ENCODE peak calls at places on chromosomes 13 and 19, in ten cellular contexts. U is AG08396; K is stimulated activated CD8-positive, alpha-beta memory T cell treated with anti-CD3 and anti-CD28 coated beads, Interleukin-4, amount 100 ng/mL, for 48 hours; W is substantia nigra; S is stimulated activated CD4-positive, alpha-beta T cell treated with anti-CD3 and anti-CD28 coated beads, Interleukin-4, amount 100 ng/mL, for 1 hour; E is fibroblast of pulmonary artery; L is HEK293T; T is mesothelial cell of epicardium; O is lung microvascular endothelial cell; F is foreskin fibroblast. I is an unnamed sample.

GRCh38 chr13:72151241-72151640 is 284.2 kb upstream of the DACH1 start:
- DNase-seq in U (no peak), K (no peak), W (no peak), S (no peak), E (peak), L (no peak), T (no peak), O (no peak), F (peak), I (no peak)

GRCh38 chr13:80036845-80037504 is 304.0 kb downstream of the SPRY2 start:
- DNase-seq in U (no peak), K (no peak), W (no peak), S (no peak), E (no peak), L (no peak), T (no peak), O (no peak), F (no peak), I (no peak)

GRCh38 chr13:48235100-48235813 is 2.3 kb downstream of the ITM2B start:
- DNase-seq in U (no peak), K (no peak), W (peak), S (no peak), E (peak), L (peak), T (no peak), O (peak), F (peak), I (peak)

GRCh38 chr13:99894835-99895427 is 76.6 kb downstream of the ZIC5 start:
- DNase-seq in U (no peak), K (no peak), W (no peak), S (no peak), E (peak), L (no peak), T (no peak), O (peak), F (peak), I (peak)

GRCh38 chr19:38122402-38123093 is 101.5 kb downstream of the DPF1 start:
- DNase-seq in U (no peak), K (no peak), W (no peak), S (no peak), E (no peak), L (no peak), T (no peak), O (no peak), F (no peak), I (no peak)

GRCh38 chr19:401836-402535 is 7.0 kb downstream of the C2CD4C start:
- DNase-seq in U (no peak), K (no peak), W (no peak), S (no peak), E (no peak), L (no peak), T (no peak), O (no peak), F (peak), I (no peak)

GRCh38 chr13:82364525-82364924 is 1517.7 kb downstream of the SLITRK1 start:
- DNase-seq in U (no peak), K (no peak), W (no peak), S (no peak), E (no peak), L (no peak), T (no peak), O (no peak), F (no peak), I (no peak)

GRCh38 chr19:18504886-18505610 is 16.8 kb downstream of the ELL start:
- DNase-seq in U (no peak), K (peak), W (no peak), S (no peak), E (no peak), L (no peak), T (no peak), O (no peak), F (no peak), I (no peak)

GRCh38 chr19:45767881-45768643 is 990 bp downstream of the SIX5 start:
- DNase-seq in U (peak), K (peak), W (no peak), S (no peak), E (peak), L (no peak), T (no peak), O (peak), F (peak), I (peak)

GRCh38 chr13:101751488-101751887 is 299.0 kb downstream of the ITGBL1 start:
- DNase-seq in U (no peak), K (no peak), W (no peak), S (no peak), E (peak), L (peak), T (no peak), O (peak), F (peak), I (no peak)

GRCh38 chr19:21484631-21485030 is 20.8 kb upstream of the ZNF429 start:
- DNase-seq in U (no peak), K (no peak), W (no peak), S (no peak), E (no peak), L (no peak), T (no peak), O (no peak), F (no peak), I (no peak)

GRCh38 chr13:61286148-61286745 is 129.4 kb downstream of the PCDH20 start:
- DNase-seq in U (no peak), K (no peak), W (no peak), S (no peak), E (peak), L (peak), T (no peak), O (no peak), F (no peak), I (peak)

GRCh38 chr19:32367063-32367462 is 21.7 kb downstream of the ZNF507 start:
- DNase-seq in U (no peak), K (no peak), W (no peak), S (no peak), E (no peak), L (no peak), T (no peak), O (no peak), F (no peak), I (no peak)

GRCh38 chr19:11191273-11191755 is 6.0 kb downstream of the KANK2 start:
- DNase-seq in U (peak), K (peak), W (no peak), S (no peak), E (peak), L (peak), T (no peak), O (peak), F (peak), I (no peak)

GRCh38 chr13:57075588-57075987 is 65.1 kb upstream of the PRR20A start:
- DNase-seq in U (no peak), K (no peak), W (no peak), S (no peak), E (no peak), L (no peak), T (no peak), O (no peak), F (no peak), I (no peak)

GRCh38 chr19:16847407-16847806 is 18.2 kb downstream of the SIN3B start:
- DNase-seq in U (no peak), K (no peak), W (no peak), S (no peak), E (no peak), L (no peak), T (no peak), O (no peak), F (no peak), I (no peak)

GRCh38 chr13:112814905-112815585 is 125.2 kb downstream of the ATP11A start:
- DNase-seq in U (peak), K (no peak), W (no peak), S (no peak), E (peak), L (no peak), T (no peak), O (peak), F (peak), I (no peak)

GRCh38 chr19:12984143-12984627 is 11.1 kb upstream of the NFIX start:
- DNase-seq in U (no peak), K (no peak), W (no peak), S (no peak), E (no peak), L (no peak), T (no peak), O (no peak), F (peak), I (no peak)

GRCh38 chr19:16594681-16595091 is 22.5 kb upstream of the SLC35E1 start:
- DNase-seq in U (no peak), K (peak), W (no peak), S (no peak), E (no peak), L (no peak), T (no peak), O (no peak), F (no peak), I (no peak)

GRCh38 chr19:54364775-54365257 is at the start of gene LAIR1:
- DNase-seq in U (no peak), K (peak), W (no peak), S (peak), E (no peak), L (no peak), T (no peak), O (no peak), F (no peak), I (no peak)

GRCh38 chr19:51903192-51903591 is 1.6 kb downstream of the ZNF649 start:
- DNase-seq in U (no peak), K (no peak), W (peak), S (no peak), E (no peak), L (no peak), T (no peak), O (no peak), F (no peak), I (no peak)

GRCh38 chr13:76637651-76638111 is 248.5 kb downstream of the KCTD12 start:
- DNase-seq in U (no peak), K (no peak), W (no peak), S (no peak), E (peak), L (no peak), T (no peak), O (peak), F (peak), I (no peak)

GRCh38 chr13:23458972-23459371 is 25.5 kb upstream of the SACS start:
- DNase-seq in U (no peak), K (no peak), W (no peak), S (no peak), E (no peak), L (no peak), T (no peak), O (no peak), F (no peak), I (no peak)

GRCh38 chr13:80862466-80862865 is 521.5 kb upstream of the SPRY2 start:
- DNase-seq in U (no peak), K (no peak), W (no peak), S (no peak), E (no peak), L (no peak), T (no peak), O (no peak), F (peak), I (no peak)

GRCh38 chr13:28047784-28048388 is 52.5 kb downstream of the FLT3 start:
- DNase-seq in U (no peak), K (no peak), W (no peak), S (no peak), E (no peak), L (no peak), T (no peak), O (no peak), F (no peak), I (no peak)

GRCh38 chr13:93304868-93305613 is 78.4 kb downstream of the GPC6 start:
- DNase-seq in U (no peak), K (no peak), W (no peak), S (no peak), E (no peak), L (no peak), T (no peak), O (no peak), F (peak), I (no peak)

GRCh38 chr19:20928371-20928770 is 5.3 kb downstream of the ZNF85 start:
- DNase-seq in U (peak), K (no peak), W (no peak), S (no peak), E (peak), L (no peak), T (no peak), O (no peak), F (peak), I (no peak)

GRCh38 chr13:57925250-57925649 is 293.7 kb downstream of the PCDH17 start:
- DNase-seq in U (no peak), K (no peak), W (no peak), S (no peak), E (peak), L (no peak), T (no peak), O (no peak), F (no peak), I (no peak)

GRCh38 chr13:99200433-99201167 is at the start of gene UBAC2:
- DNase-seq in U (peak), K (peak), W (peak), S (peak), E (peak), L (peak), T (peak), O (peak), F (peak), I (peak)